ENCODE peak calls at places on chromosomes 11 and 22, in four cellular contexts. R, K, X and T are unnamed samples. For H3K27me3, the result is how much of the 10 kb centered on the place peaks cover.

GRCh38 chr22:31296258-31296657 is 4.0 kb upstream of the PIK3IP1 start:
- DNase-seq in R (no peak), K (no peak), X (no peak), T (no peak)

GRCh38 chr22:18120941-18121340 is 10.3 kb downstream of the TUBA8 start:
- DNase-seq in R (no peak), K (no peak), X (no peak), T (no peak)

GRCh38 chr11:7547091-7547490 is 33.3 kb downstream of the PPFIBP2 start:
- DNase-seq in R (no peak), K (no peak), X (no peak), T (no peak)

GRCh38 chr22:44523981-44524759 is 26.1 kb upstream of the RTL6 start:
- DNase-seq in R (peak), K (peak), X (peak), T (no peak)

GRCh38 chr22:18060646-18061620 is 16.9 kb upstream of the PEX26 start:
- DNase-seq in R (peak), K (peak), X (no peak), T (peak)

GRCh38 chr22:24156146-24156914 is 25.0 kb upstream of the SUSD2 start:
- DNase-seq in R (peak), K (peak), X (no peak), T (peak)

GRCh38 chr11:112163875-112164521 is at the start of gene IL18:
- DNase-seq in R (peak), K (no peak), X (no peak), T (peak)

GRCh38 chr11:1830500-1831223 is 4.1 kb upstream of the SYT8 start:
- DNase-seq in R (peak), K (no peak), X (no peak), T (peak)

GRCh38 chr11:101126551-101127347 is 2.9 kb downstream of the PGR start:
- DNase-seq in R (no peak), K (no peak), X (peak), T (no peak)

GRCh38 chr11:31340903-31341572 is 28.5 kb downstream of the DCDC1 start:
- DNase-seq in R (no peak), K (peak), X (no peak), T (no peak)

GRCh38 chr11:90364527-90364926 is 141.7 kb upstream of the CHORDC1 start:
- DNase-seq in R (no peak), K (no peak), X (no peak), T (no peak)

GRCh38 chr11:65491614-65492386 is 7.0 kb upstream of the MALAT1 start:
- DNase-seq in R (peak), K (peak), X (peak), T (peak)

GRCh38 chr11:126415128-126415527 is 59.6 kb downstream of the ST3GAL4 start:
- DNase-seq in R (peak), K (no peak), X (peak), T (peak)

GRCh38 chr22:40112595-40112994 is 65.1 kb upstream of the TNRC6B start:
- DNase-seq in R (no peak), K (no peak), X (no peak), T (no peak)

GRCh38 chr11:23143031-23143430 is 282.8 kb upstream of the CCDC179 start:
- DNase-seq in R (no peak), K (no peak), X (no peak), T (no peak)

GRCh38 chr11:36070215-36070976 is 126.5 kb downstream of the LDLRAD3 start:
- DNase-seq in R (no peak), K (no peak), X (no peak), T (no peak)

GRCh38 chr11:130601141-130601540 is 152.7 kb downstream of the ADAMTS15 start:
- DNase-seq in R (peak), K (peak), X (peak), T (no peak)

GRCh38 chr11:121412000-121412587 is 40.0 kb upstream of the SORL1 start:
- DNase-seq in R (no peak), K (no peak), X (no peak), T (no peak)

GRCh38 chr11:12817681-12818332 is 143.6 kb downstream of the TEAD1 start:
- DNase-seq in R (no peak), K (no peak), X (no peak), T (no peak)

GRCh38 chr11:85947431-85948272 is 92.5 kb downstream of the CCDC83 start:
- DNase-seq in R (no peak), K (peak), X (peak), T (no peak)

GRCh38 chr22:25237503-25237902 is 18.1 kb downstream of the CRYBB2 start:
- DNase-seq in R (no peak), K (no peak), X (no peak), T (no peak)

GRCh38 chr11:130620566-130620965 is 172.1 kb downstream of the ADAMTS15 start:
- DNase-seq in R (no peak), K (no peak), X (no peak), T (no peak)

GRCh38 chr11:107508858-107509244 is 51.2 kb upstream of the CWF19L2 start:
- DNase-seq in R (no peak), K (no peak), X (no peak), T (no peak)

GRCh38 chr11:112410325-112410724 is 149.7 kb upstream of the PLET1 start:
- DNase-seq in R (no peak), K (no peak), X (no peak), T (no peak)

GRCh38 chr11:29326757-29327156 is 690.1 kb downstream of the KCNA4 start:
- DNase-seq in R (no peak), K (no peak), X (no peak), T (no peak)

GRCh38 chr11:27234043-27234668 is 128.9 kb downstream of the CCDC34 start:
- DNase-seq in R (peak), K (peak), X (no peak), T (peak)

GRCh38 chr11:34204396-34205279 is 99.2 kb downstream of the NAT10 start:
- DNase-seq in R (no peak), K (peak), X (no peak), T (no peak)

DNA sequence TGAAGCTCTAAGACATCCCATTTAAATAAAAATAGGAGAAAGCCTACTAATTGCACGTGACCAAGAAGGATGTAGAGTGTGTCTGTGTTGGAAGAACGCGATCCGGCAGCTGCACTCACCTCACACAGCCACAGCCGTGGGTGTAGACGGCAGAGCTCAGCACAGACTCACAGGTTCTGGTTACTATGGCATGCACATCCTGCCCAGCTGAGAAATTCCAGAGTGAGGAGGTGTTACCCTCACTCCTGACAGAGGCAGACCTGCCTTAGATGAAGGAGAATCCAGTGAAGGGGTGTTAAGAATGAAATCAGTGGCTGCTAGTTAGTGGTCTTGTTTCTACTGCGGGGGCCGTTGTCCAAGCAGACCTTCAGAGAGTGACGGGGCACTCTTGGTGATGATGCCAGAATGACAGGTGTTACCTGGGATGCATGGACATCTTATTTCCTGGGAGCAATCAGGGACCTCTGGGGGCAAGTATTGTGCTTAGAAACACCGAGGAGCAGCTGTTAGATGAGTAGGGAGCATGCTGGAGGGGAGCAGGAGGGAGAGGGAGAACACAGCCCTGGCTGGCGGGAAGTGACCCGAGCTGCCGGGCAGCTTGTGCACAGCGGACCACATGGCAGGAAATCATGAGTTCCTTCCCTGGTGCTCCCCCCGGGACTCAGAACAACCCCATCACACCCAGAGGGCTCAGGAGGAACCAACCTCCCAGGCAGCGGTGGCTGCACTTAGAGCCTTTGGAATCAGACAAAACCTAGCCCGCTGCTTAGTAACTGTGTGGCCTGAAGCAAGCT is 12.3 kb downstream of the KCNJ5 start:
- DNase-seq in R (peak), K (peak), X (no peak), T (peak)
- H3K27me3 ChIP-seq in R (under half), K (under half), X (under half), T (under half)

GRCh38 chr22:20111689-20112622 is 3.9 kb upstream of the RANBP1 start:
- DNase-seq in R (no peak), K (no peak), X (no peak), T (no peak)

GRCh38 chr22:20109411-20110358 is 6.2 kb upstream of the RANBP1 start:
- DNase-seq in R (no peak), K (no peak), X (no peak), T (no peak)

GRCh38 chr22:20110359-20110985 is 5.4 kb upstream of the RANBP1 start:
- DNase-seq in R (no peak), K (no peak), X (no peak), T (no peak)

GRCh38 chr22:20112623-20113511 is 3.0 kb upstream of the RANBP1 start:
- DNase-seq in R (no peak), K (no peak), X (no peak), T (no peak)

GRCh38 chr22:20111045-20111688 is 4.7 kb upstream of the RANBP1 start:
- DNase-seq in R (no peak), K (peak), X (no peak), T (peak)
- TF ChIP-seq CTCF in R (peak), K (peak), X (no peak), T (peak)

GRCh38 chr11:117477721-117478120 is 150.1 kb downstream of the CEP164 start:
- DNase-seq in R (no peak), K (no peak), X (no peak), T (no peak)
- H3K27ac ChIP-seq in R (no peak), K (no peak), X (no peak), T (no peak)

DNA sequence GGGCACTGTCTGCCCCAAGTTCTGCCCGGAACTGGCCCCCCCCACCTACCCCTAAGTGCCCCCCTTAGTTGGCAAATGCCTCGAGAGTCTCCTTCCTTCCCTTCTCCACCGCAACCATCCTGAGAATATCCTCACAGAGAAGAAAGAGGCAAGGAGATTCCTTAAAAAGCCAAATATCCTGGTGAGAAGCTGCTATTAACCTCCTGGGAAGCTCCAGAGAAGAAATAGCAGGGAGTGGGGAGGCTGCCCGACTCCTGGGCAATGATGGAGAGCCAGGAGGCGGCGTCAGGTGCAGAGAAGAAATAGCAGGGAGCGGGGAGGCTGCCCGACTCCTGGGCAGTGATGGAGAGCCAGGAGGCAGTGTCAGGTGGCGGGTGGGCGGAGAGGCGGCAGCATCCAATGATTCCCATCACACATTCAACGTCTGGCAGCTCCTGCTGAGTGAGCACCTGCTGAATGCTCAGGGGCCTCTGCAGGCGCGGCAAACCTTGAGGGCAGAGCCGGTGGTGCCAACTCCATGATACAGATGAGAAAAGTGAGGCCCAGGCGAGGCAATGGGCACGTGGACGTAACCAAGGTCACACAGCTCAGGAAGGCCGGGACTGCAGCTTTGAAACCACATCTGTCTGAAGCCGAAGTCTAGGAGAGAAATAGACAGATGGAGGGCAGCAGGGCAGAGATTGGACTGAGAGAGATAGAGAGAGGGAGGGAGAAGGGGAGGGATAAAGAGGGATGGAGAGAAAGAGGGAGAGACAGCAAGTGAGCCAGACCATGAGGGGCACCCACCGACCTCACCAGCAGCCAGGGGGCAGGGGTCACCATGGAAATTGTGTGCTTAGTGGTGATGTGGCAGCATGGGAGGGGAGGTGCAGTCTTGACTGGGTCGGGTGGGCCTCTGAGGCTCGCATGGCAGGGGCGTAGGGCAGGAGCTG is 58.3 kb downstream of the CYTH4 start:
- DNase-seq in R (no peak), K (no peak), X (no peak), T (no peak)
- H3K27me3 ChIP-seq in R (under half), K (under half), X (under half), T (under half)

GRCh38 chr22:26264162-26264561 is 94.9 kb downstream of the SEZ6L start:
- DNase-seq in R (no peak), K (no peak), X (no peak), T (no peak)

DNA sequence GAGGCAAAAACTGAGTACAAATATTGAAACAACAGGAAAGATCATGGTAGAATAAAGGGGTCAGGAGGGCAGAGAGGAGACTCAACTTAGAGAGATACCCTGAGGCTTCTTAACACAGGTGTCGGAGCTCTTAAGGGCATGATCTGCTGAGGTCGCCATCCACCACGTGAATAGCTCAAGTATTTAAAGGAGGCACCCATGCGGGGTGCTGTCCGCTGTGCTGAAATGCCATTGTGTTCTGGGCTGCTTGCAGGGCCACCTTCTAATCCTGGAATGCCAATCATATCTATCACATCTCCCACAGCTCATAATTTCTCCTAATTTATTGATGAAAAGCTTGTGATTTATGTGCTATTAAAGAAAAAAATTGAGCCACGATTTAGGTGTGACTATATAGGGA is 90.2 kb downstream of the SEZ6L start:
- DNase-seq in R (no peak), K (peak), X (no peak), T (no peak)
- TF ChIP-seq CTCF in R (no peak), K (no peak), X (no peak), T (no peak)

DNA sequence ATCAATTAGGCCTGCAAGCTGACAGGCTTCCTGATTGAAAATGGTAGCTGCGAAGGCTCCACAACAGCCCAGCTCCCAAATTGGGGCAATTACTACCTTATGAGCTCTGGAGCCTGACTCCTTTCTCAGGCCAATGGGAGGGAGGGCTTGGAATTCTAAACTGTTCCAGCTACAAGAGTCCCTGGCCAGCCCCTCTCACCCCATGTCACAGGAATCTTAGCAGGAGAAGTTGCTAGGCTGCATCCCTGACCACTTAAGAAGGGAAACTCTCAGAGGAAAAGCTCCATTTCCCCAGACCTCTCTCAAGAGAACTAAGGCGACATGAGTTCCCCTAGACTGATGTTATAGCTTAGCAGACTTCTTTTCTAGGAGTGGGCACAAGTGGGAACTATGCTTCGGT is 4.9 kb downstream of the LRP4 start:
- DNase-seq in R (no peak), K (no peak), X (no peak), T (no peak)
- H3K27ac ChIP-seq in R (no peak), K (no peak), X (no peak), T (no peak)

DNA sequence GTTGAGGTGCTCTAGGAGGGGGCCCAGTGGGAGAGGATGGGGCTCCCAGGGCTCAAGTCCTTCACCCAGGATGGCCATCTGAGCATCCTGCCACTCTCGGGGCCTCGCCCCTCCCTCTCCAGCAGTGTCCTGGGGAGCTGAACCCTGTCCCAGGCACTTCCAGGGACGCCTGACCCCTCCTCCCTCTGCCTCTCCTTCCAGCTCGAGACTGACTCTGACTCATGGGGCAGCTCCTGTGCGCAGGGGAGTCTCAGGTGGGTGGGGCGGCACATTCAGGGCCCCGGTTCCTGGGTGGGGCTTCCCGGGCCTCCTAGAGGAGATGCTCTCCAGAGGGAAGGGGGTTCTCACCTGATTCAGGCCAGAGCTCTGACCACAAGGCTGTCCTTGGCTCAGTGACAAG is 77.1 kb upstream of the IGLL5 start:
- DNase-seq in R (no peak), K (no peak), X (no peak), T (no peak)
- H3K27me3 ChIP-seq in R (under half), K (under half), X (under half), T (under half)